ENCODE peak calls at places on chromosomes 5 and 9, in five cellular contexts. One of them, this sample, is unnamed.

GRCh38 chr9:111400564-111400898 is 70.5 kb upstream of the OR2K2 start:
- DNase-seq in fibroblast of villous mesenchyme: no peak
- DNase-seq in foreskin keratinocyte: no peak
- DNase-seq in tibial artery: no peak
- DNase-seq in effector memory CD4-positive, alpha-beta T cell: no peak
- DNase-seq in this sample: no peak

GRCh38 chr9:25677301-25678146 is 720 bp downstream of the TUSC1 start:
- DNase-seq in fibroblast of villous mesenchyme: peak; percentile 26
- DNase-seq in foreskin keratinocyte: peak; percentile 60
- DNase-seq in tibial artery: peak; percentile 92
- DNase-seq in effector memory CD4-positive, alpha-beta T cell: no peak
- DNase-seq in this sample: peak; percentile 70

GRCh38 chr5:169495252-169495548 is 88.4 kb upstream of the SPDL1 start:
- DNase-seq in fibroblast of villous mesenchyme: no peak
- DNase-seq in foreskin keratinocyte: no peak
- DNase-seq in tibial artery: no peak
- DNase-seq in effector memory CD4-positive, alpha-beta T cell: no peak
- DNase-seq in this sample: no peak

GRCh38 chr9:24189986-24190385 is 355.7 kb downstream of the IZUMO3 start:
- DNase-seq in fibroblast of villous mesenchyme: no peak
- DNase-seq in foreskin keratinocyte: no peak
- DNase-seq in tibial artery: no peak
- DNase-seq in effector memory CD4-positive, alpha-beta T cell: no peak
- DNase-seq in this sample: no peak

GRCh38 chr5:138068742-138069375 is 15.0 kb upstream of the WNT8A start:
- DNase-seq in fibroblast of villous mesenchyme: peak; percentile 81
- DNase-seq in foreskin keratinocyte: no peak
- DNase-seq in tibial artery: peak; percentile 80
- DNase-seq in effector memory CD4-positive, alpha-beta T cell: peak; percentile 53
- DNase-seq in this sample: peak; percentile 83

GRCh38 chr5:146722361-146722779 is 156.2 kb downstream of the PPP2R2B start:
- DNase-seq in fibroblast of villous mesenchyme: peak; percentile 53
- DNase-seq in foreskin keratinocyte: no peak
- DNase-seq in tibial artery: no peak
- DNase-seq in effector memory CD4-positive, alpha-beta T cell: no peak
- DNase-seq in this sample: no peak

GRCh38 chr5:39420482-39421145 is 4.2 kb downstream of the DAB2 start:
- DNase-seq in fibroblast of villous mesenchyme: peak; percentile 51
- DNase-seq in foreskin keratinocyte: no peak
- DNase-seq in tibial artery: peak; percentile 83
- DNase-seq in effector memory CD4-positive, alpha-beta T cell: no peak
- DNase-seq in this sample: no peak

GRCh38 chr5:34529581-34530331 is 126.4 kb upstream of the RAI14 start:
- DNase-seq in fibroblast of villous mesenchyme: peak; percentile 59
- DNase-seq in foreskin keratinocyte: peak; percentile 64
- DNase-seq in tibial artery: no peak
- DNase-seq in effector memory CD4-positive, alpha-beta T cell: no peak
- DNase-seq in this sample: no peak

GRCh38 chr5:112960861-112961504 is 15.6 kb upstream of the DCP2 start:
- DNase-seq in fibroblast of villous mesenchyme: no peak
- DNase-seq in foreskin keratinocyte: no peak
- DNase-seq in tibial artery: no peak
- DNase-seq in effector memory CD4-positive, alpha-beta T cell: no peak
- DNase-seq in this sample: no peak

GRCh38 chr9:91060520-91061343 is 259.1 kb downstream of the SYK start:
- DNase-seq in fibroblast of villous mesenchyme: peak; percentile 98
- DNase-seq in foreskin keratinocyte: peak; percentile 84
- DNase-seq in tibial artery: no peak
- DNase-seq in effector memory CD4-positive, alpha-beta T cell: no peak
- DNase-seq in this sample: peak; percentile 97

GRCh38 chr5:34854459-34855174 is 15.7 kb downstream of the TTC23L start:
- DNase-seq in fibroblast of villous mesenchyme: no peak
- DNase-seq in foreskin keratinocyte: no peak
- DNase-seq in tibial artery: no peak
- DNase-seq in effector memory CD4-positive, alpha-beta T cell: no peak
- DNase-seq in this sample: no peak

GRCh38 chr5:119651496-119651895 is 22.1 kb downstream of the FAM170A start:
- DNase-seq in fibroblast of villous mesenchyme: no peak
- DNase-seq in foreskin keratinocyte: no peak
- DNase-seq in tibial artery: no peak
- DNase-seq in effector memory CD4-positive, alpha-beta T cell: no peak
- DNase-seq in this sample: no peak

GRCh38 chr5:178306430-178307225 is 74.0 kb upstream of the PHYKPL start:
- DNase-seq in fibroblast of villous mesenchyme: no peak
- DNase-seq in foreskin keratinocyte: no peak
- DNase-seq in tibial artery: peak; percentile 35
- DNase-seq in effector memory CD4-positive, alpha-beta T cell: no peak
- DNase-seq in this sample: no peak

GRCh38 chr5:86806206-86806605 is 188.5 kb downstream of the COX7C start:
- DNase-seq in fibroblast of villous mesenchyme: no peak
- DNase-seq in foreskin keratinocyte: no peak
- DNase-seq in tibial artery: no peak
- DNase-seq in effector memory CD4-positive, alpha-beta T cell: no peak
- DNase-seq in this sample: no peak

GRCh38 chr5:56352808-56353590 is 119.9 kb upstream of the ANKRD55 start:
- DNase-seq in fibroblast of villous mesenchyme: no peak
- DNase-seq in foreskin keratinocyte: no peak
- DNase-seq in tibial artery: no peak
- DNase-seq in effector memory CD4-positive, alpha-beta T cell: no peak
- DNase-seq in this sample: no peak

GRCh38 chr9:137606005-137606601 is 617 bp downstream of the ARRDC1 start:
- DNase-seq in fibroblast of villous mesenchyme: no peak
- DNase-seq in foreskin keratinocyte: no peak
- DNase-seq in tibial artery: no peak
- DNase-seq in effector memory CD4-positive, alpha-beta T cell: no peak
- DNase-seq in this sample: no peak

GRCh38 chr5:139698461-139699146 is 50.5 kb downstream of the CXXC5 start:
- DNase-seq in fibroblast of villous mesenchyme: peak; percentile 87
- DNase-seq in foreskin keratinocyte: no peak
- DNase-seq in tibial artery: peak; percentile 94
- DNase-seq in effector memory CD4-positive, alpha-beta T cell: no peak
- DNase-seq in this sample: no peak

GRCh38 chr9:86695904-86696424 is 251.3 kb downstream of the GAS1 start:
- DNase-seq in fibroblast of villous mesenchyme: peak; percentile 30
- DNase-seq in foreskin keratinocyte: no peak
- DNase-seq in tibial artery: no peak
- DNase-seq in effector memory CD4-positive, alpha-beta T cell: no peak
- DNase-seq in this sample: no peak

GRCh38 chr5:55232985-55233928 is at the start of gene CCNO:
- DNase-seq in fibroblast of villous mesenchyme: peak; percentile 65
- DNase-seq in foreskin keratinocyte: peak; percentile 50
- DNase-seq in tibial artery: peak; percentile 86
- DNase-seq in effector memory CD4-positive, alpha-beta T cell: peak; percentile 38
- DNase-seq in this sample: peak; percentile 90

GRCh38 chr9:78714591-78714990 is 417.7 kb downstream of the PSAT1 start:
- DNase-seq in fibroblast of villous mesenchyme: peak; percentile 3
- DNase-seq in foreskin keratinocyte: no peak
- DNase-seq in tibial artery: no peak
- DNase-seq in effector memory CD4-positive, alpha-beta T cell: no peak
- DNase-seq in this sample: no peak